ENCODE peak calls at places on chromosomes 1 and 21, in nine cellular contexts. H is ACHN, K is heart right ventricle, D is HEK293T, B is glutamatergic neuron, Y is cortex of kidney, P is B cell, S is NCI-H1105 treated with DMSO at 0.1 percent for 48 hours, U is mucosa of gallbladder. A is an unnamed sample.

GRCh38 chr1:110620686-110621085 is 14.5 kb upstream of the KCNA2 start:
- DNase-seq in H (no peak), D (no peak), S (no peak), U (no peak), Y (no peak), P (no peak), K (no peak), B (no peak), A (no peak)

GRCh38 chr1:63405987-63406386 is 38.6 kb downstream of the ALG6 start:
- DNase-seq in Y (no peak), D (no peak), P (no peak), H (no peak), K (no peak), S (no peak), B (no peak), U (no peak), A (no peak)

GRCh38 chr1:200146100-200146499 is 118.6 kb downstream of the NR5A2 start:
- DNase-seq in B (no peak), S (no peak), H (no peak), U (no peak), P (no peak), K (no peak), D (no peak), Y (no peak), A (no peak)

GRCh38 chr1:23424171-23424959 is at the start of gene TCEA3:
- DNase-seq in S (peak), H (no peak), Y (no peak), B (no peak), P (peak), D (no peak), U (no peak), K (peak), A (no peak)

GRCh38 chr21:41562101-41563000 is 54.4 kb upstream of the TMPRSS2 start:
- DNase-seq in K (no peak), U (peak), D (no peak), Y (no peak), B (no peak), S (no peak), H (peak), P (no peak), A (peak)

GRCh38 chr1:227532019-227532619 is 31.2 kb upstream of the ZNF678 start:
- DNase-seq in H (no peak), K (no peak), P (no peak), U (no peak), D (no peak), Y (no peak), B (no peak), S (no peak), A (no peak)

GRCh38 chr1:230403442-230403841 is 22.7 kb downstream of the PGBD5 start:
- DNase-seq in P (no peak), Y (no peak), H (no peak), S (no peak), B (no peak), U (no peak), K (no peak), D (no peak), A (no peak)

GRCh38 chr1:29543586-29543985 is 307.3 kb downstream of the PTPRU start:
- DNase-seq in D (no peak), H (no peak), B (no peak), Y (no peak), U (no peak), K (no peak), P (no peak), S (no peak), A (no peak)

GRCh38 chr1:187621961-187622360 is 793.2 kb downstream of the PLA2G4A start:
- DNase-seq in B (no peak), U (no peak), D (no peak), K (no peak), S (no peak), P (no peak), H (no peak), Y (no peak), A (no peak)

GRCh38 chr1:30933874-30934252 is 25.3 kb upstream of the SDC3 start:
- DNase-seq in S (no peak), U (no peak), K (no peak), Y (no peak), P (no peak), B (no peak), D (no peak), H (peak), A (no peak)

GRCh38 chr21:16117851-16118592 is 388.2 kb downstream of the USP25 start:
- DNase-seq in S (no peak), K (no peak), D (no peak), U (no peak), B (no peak), H (no peak), Y (no peak), P (no peak), A (no peak)

GRCh38 chr1:86068841-86069756 is 87.5 kb downstream of the COL24A1 start:
- DNase-seq in K (no peak), H (no peak), D (no peak), U (no peak), S (no peak), B (no peak), Y (no peak), P (no peak), A (no peak)

GRCh38 chr1:239456788-239457187 is 70.4 kb downstream of the CHRM3 start:
- DNase-seq in Y (no peak), H (no peak), D (no peak), U (no peak), P (no peak), B (no peak), S (no peak), K (no peak), A (no peak)

GRCh38 chr1:161824618-161825017 is 58.5 kb downstream of the ATF6 start:
- DNase-seq in B (no peak), S (no peak), H (no peak), K (no peak), U (no peak), D (no peak), P (no peak), Y (no peak), A (no peak)

GRCh38 chr1:160862151-160863061 is at the start of gene CD244:
- DNase-seq in K (peak), B (no peak), Y (no peak), S (no peak), U (no peak), H (no peak), P (no peak), D (no peak), A (no peak)

GRCh38 chr21:16264314-16264713 is 534.5 kb downstream of the USP25 start:
- DNase-seq in S (no peak), B (no peak), U (no peak), P (no peak), H (no peak), D (no peak), Y (no peak), K (no peak), A (no peak)

GRCh38 chr1:243713470-243714186 is 136.4 kb downstream of the AKT3 start:
- DNase-seq in U (no peak), S (peak), Y (no peak), P (no peak), B (peak), D (peak), H (no peak), K (no peak), A (no peak)

GRCh38 chr1:232029297-232029696 is 402.7 kb downstream of the DISC1 start:
- DNase-seq in P (no peak), D (no peak), U (no peak), H (no peak), K (no peak), S (no peak), B (no peak), Y (no peak), A (no peak)

GRCh38 chr1:171877711-171878110 is 36.4 kb downstream of the DNM3 start:
- DNase-seq in K (no peak), H (no peak), U (no peak), Y (no peak), S (no peak), B (no peak), D (no peak), P (no peak), A (no peak)

GRCh38 chr1:173405758-173406344 is 71.3 kb upstream of the PRDX6 start:
- DNase-seq in S (no peak), U (no peak), Y (no peak), P (no peak), B (no peak), D (no peak), H (peak), K (no peak), A (no peak)

GRCh38 chr1:58785424-58786058 is 1.7 kb upstream of the JUN start:
- DNase-seq in Y (no peak), P (no peak), K (no peak), S (peak), D (peak), U (peak), H (peak), B (no peak), A (no peak)

GRCh38 chr1:2127181-2128145 is 67.1 kb downstream of the FAAP20 start:
- DNase-seq in H (no peak), S (no peak), K (peak), D (no peak), B (no peak), U (no peak), P (peak), Y (no peak), A (no peak)

GRCh38 chr21:46021398-46021797 is 39.8 kb downstream of the COL6A1 start:
- DNase-seq in U (no peak), H (no peak), B (no peak), P (no peak), D (no peak), K (no peak), S (no peak), Y (no peak), A (no peak)

GRCh38 chr1:203124011-203124410 is 3.5 kb upstream of the ADORA1 start:
- DNase-seq in H (no peak), Y (no peak), D (no peak), K (no peak), S (no peak), U (no peak), B (no peak), P (no peak), A (peak)

GRCh38 chr1:247386695-247387094 is 29.3 kb upstream of the NLRP3 start:
- DNase-seq in D (no peak), U (no peak), Y (no peak), K (no peak), P (no peak), B (no peak), S (no peak), H (no peak), A (no peak)

GRCh38 chr1:216598448-216598847 is 124.8 kb downstream of the ESRRG start:
- DNase-seq in P (no peak), Y (no peak), B (no peak), K (no peak), S (no peak), D (no peak), U (no peak), H (no peak), A (no peak)

GRCh38 chr1:229196404-229197224 is 74.3 kb upstream of the RAB4A start:
- DNase-seq in B (no peak), K (no peak), U (no peak), P (no peak), H (no peak), Y (no peak), D (no peak), S (no peak), A (no peak)

GRCh38 chr1:31811605-31812004 is 4.2 kb downstream of the SPOCD1 start:
- DNase-seq in Y (no peak), B (peak), H (no peak), D (no peak), P (no peak), S (peak), U (no peak), K (no peak), A (no peak)

GRCh38 chr1:47809301-47810084 is 187.7 kb downstream of the TRABD2B start:
- DNase-seq in S (no peak), K (no peak), H (no peak), Y (no peak), D (no peak), U (no peak), B (no peak), P (no peak), A (no peak)

GRCh38 chr1:244046907-244047738 is 4.0 kb upstream of the ZBTB18 start:
- DNase-seq in S (no peak), Y (no peak), U (no peak), D (no peak), H (peak), P (no peak), K (no peak), B (no peak), A (no peak)

GRCh38 chr1:182731852-182732575 is 47.6 kb upstream of the RGS8 start:
- DNase-seq in S (no peak), B (no peak), U (no peak), H (no peak), K (no peak), P (no peak), Y (no peak), D (no peak), A (no peak)

GRCh38 chr1:89986020-89986419 is 8.9 kb upstream of the ZNF326 start:
- DNase-seq in P (no peak), K (no peak), B (no peak), S (peak), U (no peak), D (no peak), H (no peak), Y (no peak), A (no peak)

GRCh38 chr1:44811714-44812151 is 3.4 kb downstream of the BTBD19 start:
- DNase-seq in Y (no peak), S (no peak), K (peak), P (no peak), D (no peak), U (no peak), B (peak), H (no peak), A (no peak)

GRCh38 chr1:48202030-48202752 is 20.3 kb upstream of the SLC5A9 start:
- DNase-seq in B (peak), P (peak), K (peak), H (peak), Y (no peak), D (peak), U (peak), S (peak), A (peak)

A was measured in right atrium auricular region.